ENCODE peak calls at places on chromosomes 4 and X, in four cellular contexts. U is H1, F is SK-N-SH, E is K562. X is an unnamed sample.

GRCh38 chrX:15525664-15526416 is 25.2 kb downstream of the BMX start:
- DNase-seq in U (no peak), E (no peak), F (no peak), X (no peak)

GRCh38 chrX:107442914-107443527 is 6.4 kb upstream of the FRMPD3 start:
- DNase-seq in E (no peak), U (no peak), F (no peak), X (no peak)

GRCh38 chrX:66110112-66110511 is 53.9 kb upstream of the HEPH start:
- DNase-seq in E (peak), F (peak), U (no peak), X (peak)

GRCh38 chrX:86149089-86149488 is 838 bp downstream of the DACH2 start:
- DNase-seq in E (no peak), U (no peak), F (no peak), X (no peak)

GRCh38 chr4:93828332-93828829 is at the start of gene ATOH1:
- DNase-seq in F (peak), E (peak), U (no peak), X (peak)

GRCh38 chr4:3223346-3223745 is 25.6 kb upstream of the MSANTD1 start:
- DNase-seq in E (no peak), U (no peak), F (no peak), X (no peak)

GRCh38 chr4:185212566-185212965 is 3.2 kb downstream of the SNX25 start:
- DNase-seq in U (no peak), E (no peak), F (no peak), X (no peak)

GRCh38 chr4:82652062-82652461 is 90.3 kb upstream of the TMEM150C start:
- DNase-seq in U (no peak), E (no peak), F (no peak), X (no peak)

GRCh38 chrX:10239611-10240064 is 82.9 kb downstream of the CLCN4 start:
- DNase-seq in U (no peak), E (no peak), F (no peak), X (no peak)

GRCh38 chr4:10129196-10130185 is 12.9 kb upstream of the WDR1 start:
- DNase-seq in F (no peak), U (no peak), E (no peak), X (no peak)

GRCh38 chr4:61468091-61468720 is 268.1 kb downstream of the ADGRL3 start:
- DNase-seq in F (no peak), E (no peak), U (no peak), X (no peak)

GRCh38 chr4:32661229-32661628 is 1941.1 kb downstream of the PCDH7 start:
- DNase-seq in F (no peak), U (no peak), E (no peak), X (no peak)

GRCh38 chr4:112521123-112522116 is 5.4 kb upstream of the NEUROG2 start:
- DNase-seq in F (no peak), E (no peak), U (peak), X (peak)

GRCh38 chr4:23932935-23933334 is 43.1 kb upstream of the PPARGC1A start:
- DNase-seq in E (no peak), F (no peak), U (no peak), X (peak)

GRCh38 chr4:12902735-12903134 is 581.4 kb downstream of the RAB28 start:
- DNase-seq in E (no peak), U (no peak), F (no peak), X (no peak)

DNA sequence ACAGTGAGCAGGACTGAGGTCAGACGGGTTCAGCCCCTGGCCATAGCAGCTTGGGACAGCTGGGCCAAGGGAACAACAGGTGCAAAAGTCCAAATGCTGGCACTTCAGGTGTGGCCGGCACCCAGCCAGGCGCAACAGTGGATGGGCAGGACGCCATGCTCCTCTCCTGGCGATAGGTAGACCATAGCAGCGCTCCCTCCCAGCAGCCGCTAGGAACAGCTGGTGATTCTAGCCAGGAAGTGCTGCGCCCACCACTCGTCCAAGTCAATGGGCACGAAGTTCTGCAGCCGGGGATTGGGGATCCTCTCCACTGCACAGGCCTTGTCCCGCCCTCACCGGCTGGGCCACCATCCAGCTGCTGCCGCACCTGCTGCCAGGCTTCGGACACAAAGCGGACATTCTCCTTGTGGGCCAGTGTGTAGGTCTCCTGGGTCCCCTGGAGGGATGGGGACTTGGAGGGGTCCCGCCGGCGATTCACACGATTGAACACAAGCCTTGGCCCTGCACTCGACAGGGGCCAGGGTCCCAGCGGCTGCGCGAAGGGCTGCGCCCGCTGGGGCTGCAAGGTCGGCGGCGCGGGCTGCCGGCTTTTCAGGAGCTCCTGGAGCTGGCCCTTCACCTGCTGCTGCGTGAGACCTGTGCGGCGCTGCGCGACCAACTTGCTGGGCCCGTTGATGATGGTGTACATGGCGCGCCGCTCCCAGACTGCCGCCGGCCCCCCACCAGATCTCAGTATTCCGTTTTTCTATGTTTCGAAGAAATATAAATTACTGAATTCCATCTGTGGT is 227.5 kb upstream of the STK26 start:
- DNase-seq in F (peak), U (no peak), E (no peak), X (no peak)
- TF ChIP-seq TEAD4 in F (no peak), U (no peak), E (no peak), X (no peak)

GRCh38 chr4:168335621-168336020 is 17.1 kb upstream of the DDX60 start:
- DNase-seq in U (no peak), F (no peak), E (no peak), X (no peak)

GRCh38 chr4:168334053-168334452 is 15.5 kb upstream of the DDX60 start:
- DNase-seq in U (no peak), E (no peak), F (no peak), X (no peak)

GRCh38 chr4:168336837-168337549 is 18.4 kb upstream of the DDX60 start:
- DNase-seq in U (no peak), F (no peak), E (no peak), X (no peak)

GRCh38 chr4:168337550-168337940 is 19.0 kb upstream of the DDX60 start:
- DNase-seq in F (no peak), U (no peak), E (no peak), X (no peak)
- TF ChIP-seq TEAD4 in F (no peak), U (no peak), E (no peak), X (no peak)

DNA sequence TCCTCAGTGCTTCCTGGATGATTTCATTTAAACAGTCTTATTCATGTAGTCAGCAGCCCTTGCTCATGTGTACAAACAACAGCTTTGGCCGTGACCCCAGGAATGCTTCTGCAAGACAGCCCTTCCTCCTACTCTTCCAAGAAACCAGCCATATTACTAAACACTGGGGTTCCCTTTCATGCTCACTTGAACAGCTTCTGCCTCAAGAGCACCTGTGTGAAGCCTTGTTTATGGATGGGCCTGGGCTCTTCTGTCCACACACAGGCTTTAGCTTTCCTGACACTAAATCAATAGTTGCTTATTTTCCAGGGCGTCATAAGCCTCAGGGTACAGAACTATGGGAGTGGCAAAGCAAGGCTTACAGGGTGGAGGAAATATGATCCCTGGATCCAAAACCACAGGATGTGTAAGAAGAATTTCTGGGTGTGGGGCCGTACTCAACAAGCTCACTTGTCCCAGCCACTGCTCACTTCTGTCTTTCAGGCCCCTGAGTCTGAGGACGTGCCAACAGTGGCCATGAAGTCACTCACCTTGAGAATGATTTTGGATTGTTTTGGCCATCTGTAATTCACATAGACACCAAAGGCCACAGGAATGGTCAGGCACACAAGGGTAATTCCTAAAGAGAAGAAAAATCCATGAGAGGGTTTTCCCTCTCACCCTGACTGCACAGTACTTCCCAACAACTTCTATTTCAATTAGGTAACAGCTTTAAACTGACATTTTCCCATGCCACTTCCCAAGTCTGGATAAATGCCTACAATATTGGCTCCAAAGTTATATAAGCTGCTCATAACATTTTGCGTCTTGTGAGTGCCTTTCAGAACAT is 17.7 kb downstream of the SLC10A6 start:
- DNase-seq in U (no peak), F (no peak), E (no peak), X (no peak)
- TF ChIP-seq TEAD4 in U (no peak), F (no peak), E (no peak), X (no peak)

GRCh38 chr4:187172340-187172761 is 448.7 kb upstream of the FAT1 start:
- DNase-seq in U (no peak), E (no peak), F (peak), X (no peak)

GRCh38 chr4:187175197-187175596 is 451.5 kb upstream of the FAT1 start:
- DNase-seq in F (no peak), E (no peak), U (no peak), X (no peak)

GRCh38 chr4:187174749-187175148 is 451.1 kb upstream of the FAT1 start:
- DNase-seq in F (no peak), E (no peak), U (no peak), X (no peak)

GRCh38 chr4:187176261-187176910 is 452.7 kb upstream of the FAT1 start:
- DNase-seq in F (peak), E (no peak), U (no peak), X (no peak)

GRCh38 chr4:187171731-187172339 is 448.2 kb upstream of the FAT1 start:
- DNase-seq in F (no peak), E (no peak), U (no peak), X (no peak)
- TF ChIP-seq TEAD4 in F (no peak), E (no peak), U (no peak), X (no peak)

GRCh38 chr4:143023519-143023918 is 161.2 kb upstream of the USP38 start:
- DNase-seq in F (no peak), E (no peak), U (no peak), X (no peak)
- TF ChIP-seq TEAD4 in F (no peak), E (no peak), U (no peak), X (no peak)

GRCh38 chr4:101000496-101000895 is 346.8 kb downstream of the PPP3CA start:
- DNase-seq in F (no peak), U (no peak), E (no peak), X (no peak)
- TF ChIP-seq TEAD4 in F (no peak), U (no peak), E (no peak), X (no peak)

GRCh38 chr4:95549246-95550138 is 719 bp upstream of the UNC5C start:
- DNase-seq in E (no peak), U (peak), F (peak), X (peak)
- TF ChIP-seq TEAD4 in E (no peak), U (no peak), F (no peak), X (no peak)

X was measured in WTC11.